ENCODE peak calls at places on chromosome 2, in nine cellular contexts. Q, Z, R, T, E, N, W, K and C are unnamed samples.

GRCh38 chr2:203551653-203552250 is 16.7 kb upstream of the RAPH1 start:
- DNase-seq in Q (no peak), Z (peak; percentile 35), R (no peak), T (peak; percentile 54), E (peak; percentile 57), N (no peak), W (no peak), K (no peak), C (no peak)

GRCh38 chr2:207136872-207137271 is 28.9 kb downstream of the KLF7 start:
- DNase-seq in Q (no peak), Z (no peak), R (no peak), T (no peak), E (no peak), N (no peak), W (no peak), K (no peak), C (no peak)

GRCh38 chr2:96144481-96145027 is 686 bp downstream of the DUSP2 start:
- DNase-seq in Q (peak; percentile 39), Z (no peak), R (no peak), T (no peak), E (no peak), N (peak; percentile 50), W (no peak), K (peak; percentile 80), C (no peak)

GRCh38 chr2:118209727-118210126 is 121.5 kb downstream of the INSIG2 start:
- DNase-seq in Q (no peak), Z (no peak), R (no peak), T (no peak), E (no peak), N (no peak), W (no peak), K (no peak), C (no peak)

GRCh38 chr2:118811514-118811913 is 35.9 kb downstream of the EN1 start:
- DNase-seq in Q (no peak), Z (no peak), R (no peak), T (no peak), E (no peak), N (no peak), W (no peak), K (no peak), C (no peak)

GRCh38 chr2:179550214-179550613 is 285.6 kb upstream of the SESTD1 start:
- DNase-seq in Q (no peak), Z (no peak), R (no peak), T (no peak), E (no peak), N (no peak), W (no peak), K (peak; percentile 77), C (no peak)

GRCh38 chr2:72917138-72917874 is at the start of gene EMX1:
- DNase-seq in Q (peak; percentile 93), Z (peak; percentile 84), R (peak; percentile 20), T (no peak), E (no peak), N (peak; percentile 83), W (peak; percentile 28), K (peak; percentile 97), C (peak; percentile 59)

GRCh38 chr2:239903210-239903609 is 121.9 kb downstream of the NDUFA10 start:
- DNase-seq in Q (no peak), Z (no peak), R (no peak), T (no peak), E (no peak), N (no peak), W (no peak), K (peak; percentile 41), C (no peak)

GRCh38 chr2:182187130-182187529 is 201.5 kb downstream of the PPP1R1C start:
- DNase-seq in Q (no peak), Z (no peak), R (no peak), T (no peak), E (no peak), N (no peak), W (no peak), K (no peak), C (no peak)

GRCh38 chr2:10521356-10521755 is 73.2 kb upstream of the ODC1 start:
- DNase-seq in Q (no peak), Z (no peak), R (no peak), T (no peak), E (no peak), N (peak; percentile 41), W (peak; percentile 5), K (peak; percentile 69), C (no peak)

GRCh38 chr2:68839260-68839833 is 31.9 kb downstream of the BMP10 start:
- DNase-seq in Q (peak; percentile 19), Z (no peak), R (no peak), T (peak; percentile 11), E (peak; percentile 42), N (peak; percentile 43), W (no peak), K (peak; percentile 70), C (no peak)

GRCh38 chr2:219527076-219527394 is 12.8 kb downstream of the ASIC4 start:
- DNase-seq in Q (peak; percentile 67), Z (no peak), R (no peak), T (no peak), E (no peak), N (no peak), W (no peak), K (no peak), C (no peak)

GRCh38 chr2:110713508-110714362 is 18.6 kb upstream of the ACOXL start:
- DNase-seq in Q (no peak), Z (no peak), R (no peak), T (no peak), E (no peak), N (no peak), W (no peak), K (no peak), C (no peak)

GRCh38 chr2:239676716-239677454 is 276.1 kb upstream of the HDAC4 start:
- DNase-seq in Q (no peak), Z (no peak), R (no peak), T (no peak), E (no peak), N (no peak), W (no peak), K (peak; percentile 33), C (no peak)

GRCh38 chr2:172551266-172551665 is 4.6 kb upstream of the PDK1 start:
- DNase-seq in Q (no peak), Z (no peak), R (no peak), T (peak; percentile 35), E (no peak), N (no peak), W (no peak), K (no peak), C (no peak)

GRCh38 chr2:181685150-181685688 is 4.9 kb upstream of the NEUROD1 start:
- DNase-seq in Q (peak; percentile 55), Z (no peak), R (no peak), T (peak; percentile 13), E (no peak), N (peak; percentile 69), W (no peak), K (peak; percentile 77), C (peak; percentile 38)

GRCh38 chr2:24870440-24870839 is 49.6 kb downstream of the ADCY3 start:
- DNase-seq in Q (no peak), Z (no peak), R (no peak), T (no peak), E (no peak), N (no peak), W (no peak), K (no peak), C (no peak)
- TF ChIP-seq CTCF in Q (no peak), Z (no peak), R (no peak), T (no peak), E (no peak), N (no peak), W (no peak), K (no peak), C (no peak)

GRCh38 chr2:3662239-3662638 is 4.2 kb downstream of the ALLC start:
- DNase-seq in Q (peak; percentile 9), Z (no peak), R (no peak), T (no peak), E (no peak), N (no peak), W (no peak), K (peak; percentile 72), C (no peak)
- TF ChIP-seq CTCF in Q (no peak), Z (no peak), R (no peak), T (no peak), E (peak; percentile 13), N (no peak), W (no peak), K (peak; percentile 41), C (no peak)

GRCh38 chr2:65358690-65359400 is 73.6 kb downstream of the SPRED2 start:
- DNase-seq in Q (no peak), Z (no peak), R (no peak), T (peak; percentile 66), E (peak; percentile 78), N (no peak), W (no peak), K (no peak), C (no peak)
- TF ChIP-seq CTCF in Q (no peak), Z (no peak), R (no peak), T (no peak), E (no peak), N (no peak), W (no peak), K (no peak), C (no peak)

GRCh38 chr2:100960688-100961087 is 41.4 kb upstream of the RPL31 start:
- DNase-seq in Q (no peak), Z (no peak), R (no peak), T (peak; percentile 13), E (no peak), N (no peak), W (no peak), K (no peak), C (no peak)

GRCh38 chr2:100959225-100959880 is 42.7 kb upstream of the RPL31 start:
- DNase-seq in Q (no peak), Z (no peak), R (no peak), T (peak; percentile 28), E (peak; percentile 16), N (no peak), W (no peak), K (no peak), C (no peak)

GRCh38 chr2:100955226-100955625 is 46.9 kb upstream of the RPL31 start:
- DNase-seq in Q (no peak), Z (no peak), R (no peak), T (no peak), E (no peak), N (no peak), W (no peak), K (no peak), C (no peak)

GRCh38 chr2:100956081-100956480 is 46.0 kb upstream of the RPL31 start:
- DNase-seq in Q (no peak), Z (no peak), R (no peak), T (no peak), E (no peak), N (no peak), W (no peak), K (no peak), C (no peak)

DNA sequence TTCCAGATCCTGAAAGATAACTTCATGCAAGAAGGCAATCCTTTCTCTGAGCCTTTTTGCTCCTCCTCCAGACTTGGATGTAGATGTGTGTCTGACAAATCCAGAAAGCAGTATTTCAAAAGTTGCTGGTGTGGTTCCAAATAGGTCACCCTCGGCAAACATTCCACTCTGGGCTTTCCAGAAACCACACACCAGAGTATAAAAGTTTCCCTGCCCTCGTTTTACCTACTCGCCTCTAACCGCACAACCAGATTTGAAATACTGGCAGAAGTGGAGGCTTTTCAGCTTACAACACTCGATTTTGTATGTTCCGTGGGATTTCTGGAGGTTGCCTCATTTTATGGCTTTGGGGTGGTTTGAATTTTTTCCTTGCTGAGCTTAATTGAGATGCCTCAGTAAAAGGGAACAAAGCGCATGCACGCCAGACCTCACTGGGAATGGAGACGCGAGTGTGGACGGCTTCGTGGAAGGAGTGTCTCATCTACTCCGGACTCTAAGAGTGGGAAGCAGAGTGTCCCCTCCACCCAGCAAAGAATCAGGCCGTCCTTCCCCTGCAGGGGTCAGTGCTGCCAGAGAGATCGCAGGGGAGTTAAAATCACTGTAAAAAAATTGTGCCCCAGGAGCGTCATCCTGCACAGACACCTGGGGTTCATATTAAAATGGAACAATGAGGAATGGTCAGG is 44.0 kb upstream of the RPL31 start:
- DNase-seq in Q (no peak), Z (no peak), R (no peak), T (peak; percentile 96), E (peak; percentile 77), N (no peak), W (peak; percentile 72), K (no peak), C (no peak)
- TF ChIP-seq CTCF in Q (no peak), Z (no peak), R (no peak), T (peak; percentile 11), E (no peak), N (no peak), W (no peak), K (no peak), C (no peak)